ENCODE peak calls at places on chromosomes 5 and 9, in four cellular contexts. P is right lobe of liver, T is G401, O is AG04450. K is an unnamed sample.

GRCh38 chr5:179138568-179138925 is 78.4 kb downstream of the ZNF354C start:
- DNase-seq in O (no peak), P (no peak), T (no peak), K (no peak)

GRCh38 chr9:132638240-132638639 is 31.5 kb downstream of the DDX31 start:
- DNase-seq in O (no peak), T (no peak), P (no peak), K (no peak)

GRCh38 chr9:132946624-132947295 is 2.3 kb upstream of the TSC1 start:
- DNase-seq in T (peak; percentile 35), O (no peak), P (no peak), K (no peak)

GRCh38 chr5:110112355-110112754 is 422.6 kb downstream of the MAN2A1 start:
- DNase-seq in T (no peak), O (no peak), P (no peak), K (no peak)

GRCh38 chr5:171632618-171633017 is 153.0 kb upstream of the SMIM23 start:
- DNase-seq in O (no peak), T (no peak), P (no peak), K (no peak)

GRCh38 chr5:73522989-73523388 is 24.7 kb downstream of the BTF3 start:
- DNase-seq in T (no peak), O (no peak), P (no peak), K (no peak)

GRCh38 chr5:41519801-41520200 is 9.4 kb upstream of the PLCXD3 start:
- DNase-seq in T (peak; percentile 69), P (no peak), O (no peak), K (no peak)

GRCh38 chr9:93657331-93658111 is 81.1 kb downstream of the PHF2 start:
- DNase-seq in T (no peak), O (no peak), P (peak; percentile 48), K (no peak)

GRCh38 chr9:1207681-1208080 is 157.5 kb downstream of the DMRT2 start:
- DNase-seq in O (peak; percentile 7), P (no peak), T (no peak), K (no peak)

GRCh38 chr5:68435611-68436010 is 220.1 kb downstream of the PIK3R1 start:
- DNase-seq in P (no peak), O (no peak), T (no peak), K (no peak)

GRCh38 chr5:139100825-139101224 is 97.3 kb downstream of the SIL1 start:
- DNase-seq in T (no peak), O (no peak), P (no peak), K (no peak)

GRCh38 chr9:134494273-134494815 is 147.3 kb upstream of the COL5A1 start:
- DNase-seq in O (no peak), T (no peak), P (peak; percentile 25), K (no peak)

GRCh38 chr9:86099695-86100364 is 472 bp upstream of the GOLM1 start:
- DNase-seq in O (no peak), T (peak; percentile 44), P (no peak), K (no peak)

GRCh38 chr5:55913396-55914140 is 62.4 kb downstream of the IL31RA start:
- DNase-seq in T (no peak), O (no peak), P (no peak), K (no peak)

GRCh38 chr5:128213340-128213739 is 129.8 kb downstream of the SLC12A2 start:
- DNase-seq in P (no peak), O (no peak), T (peak; percentile 63), K (peak; percentile 25)

GRCh38 chr9:16925426-16925825 is 55.0 kb upstream of the BNC2 start:
- DNase-seq in O (peak; percentile 10), T (no peak), P (no peak), K (no peak)

GRCh38 chr9:130898552-130898852 is 1.9 kb upstream of the QRFP start:
- DNase-seq in O (no peak), P (no peak), T (no peak), K (no peak)

GRCh38 chr5:172447646-172448365 is 6.5 kb downstream of the SH3PXD2B start:
- DNase-seq in T (no peak), P (no peak), O (no peak), K (no peak)

GRCh38 chr5:17378346-17378984 is 119.6 kb upstream of the TAF11L2 start:
- DNase-seq in O (no peak), P (no peak), T (no peak), K (no peak)

K was measured in activated CD4-positive, alpha-beta T cell treated with anti-CD3 and anti-CD28 coated beads, Interleukin-2, amount 50 U/mL, for 1 hour.